ENCODE peak calls at places on chromosomes 3 and 15, in four cellular contexts. J is AG10803; E is CD8-positive, alpha-beta T cell; I is GM23248. Z is an unnamed sample.

GRCh38 chr15:31141792-31142191 is 40.3 kb upstream of the TRPM1 start:
- DNase-seq in I (no peak), E (no peak), J (no peak), Z (no peak)

GRCh38 chr3:23949784-23950183 is 4.7 kb downstream of the NR1D2 start:
- DNase-seq in J (no peak), I (no peak), E (no peak), Z (no peak)

GRCh38 chr3:118682916-118683315 is 351.7 kb downstream of the IGSF11 start:
- DNase-seq in E (no peak), I (no peak), J (no peak), Z (no peak)

GRCh38 chr3:133075027-133075426 is 36.8 kb downstream of the TMEM108 start:
- DNase-seq in I (no peak), J (no peak), E (no peak), Z (no peak)

GRCh38 chr15:37995461-37996347 is 61.3 kb downstream of the TMCO5A start:
- DNase-seq in E (no peak), J (peak), I (peak), Z (peak)

GRCh38 chr15:59590027-59590426 is 21.6 kb upstream of the GCNT3 start:
- DNase-seq in E (no peak), I (no peak), J (no peak), Z (no peak)

GRCh38 chr15:71043373-71043772 is 71.9 kb upstream of the THSD4 start:
- DNase-seq in J (peak), I (peak), E (no peak), Z (no peak)

GRCh38 chr3:4533489-4534443 is 40.6 kb downstream of the ITPR1 start:
- DNase-seq in J (no peak), I (no peak), E (no peak), Z (no peak)

GRCh38 chr3:38574411-38575278 is 74.8 kb downstream of the SCN5A start:
- DNase-seq in J (no peak), I (peak), E (no peak), Z (no peak)

GRCh38 chr15:68818671-68819450 is 1.8 kb downstream of the ANP32A start:
- DNase-seq in E (no peak), J (peak), I (peak), Z (no peak)

GRCh38 chr15:80058851-80059785 is at the start of gene ZFAND6:
- DNase-seq in I (peak), E (peak), J (peak), Z (peak)

DNA sequence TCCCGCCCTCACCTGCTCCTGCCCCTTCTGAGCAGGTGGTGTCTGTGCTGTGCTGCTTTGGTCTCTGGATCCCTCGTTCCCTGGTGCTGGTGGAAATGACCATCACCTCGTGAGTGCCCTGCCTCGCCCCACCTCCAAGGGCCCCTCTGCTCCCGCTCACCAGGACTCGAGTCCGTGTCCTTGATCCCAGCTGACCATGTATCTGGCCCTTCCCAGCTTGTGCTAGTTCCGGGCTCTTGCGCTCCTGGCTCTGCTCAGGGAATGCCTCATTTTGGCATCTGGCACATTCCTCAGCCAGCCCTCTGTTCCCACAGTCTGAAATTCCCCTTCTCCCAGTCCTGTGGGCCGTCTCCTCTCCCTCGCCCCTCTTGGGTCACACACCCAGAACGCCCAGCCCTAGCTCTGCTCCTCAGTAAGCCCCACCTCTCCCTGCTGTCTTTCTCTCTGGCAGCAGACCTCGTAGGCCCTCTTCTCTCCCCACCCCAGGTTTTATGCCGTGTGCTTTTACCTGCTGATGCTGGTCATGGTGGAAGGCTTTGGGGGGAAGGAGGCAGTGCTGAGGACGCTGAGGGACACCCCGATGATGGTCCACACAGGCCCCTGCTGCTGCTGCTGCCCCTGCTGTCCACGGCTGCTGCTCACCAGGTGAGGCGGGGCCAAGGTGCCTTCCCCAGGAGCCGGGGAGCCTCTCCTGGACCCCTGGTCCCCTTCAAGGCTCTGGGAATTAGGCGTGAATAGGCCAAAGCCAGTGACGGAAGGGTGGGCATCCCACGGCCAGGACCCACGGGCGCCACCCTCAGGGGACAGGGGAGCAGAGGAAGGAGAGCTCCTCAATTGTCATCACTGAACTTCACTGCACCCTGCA is 11.5 kb downstream of the SLC51A start:
- DNase-seq in E (no peak), J (peak), I (peak), Z (no peak)
- H3K4me3 ChIP-seq in E (no peak), J (no peak), I (no peak), Z (no peak)

GRCh38 chr3:120090422-120090821 is 3.8 kb downstream of the GSK3B start:
- DNase-seq in E (no peak), J (no peak), I (no peak), Z (no peak)

GRCh38 chr3:120092444-120092843 is 1.8 kb downstream of the GSK3B start:
- DNase-seq in E (no peak), I (no peak), J (no peak), Z (no peak)

GRCh38 chr3:120088622-120089021 is 5.6 kb downstream of the GSK3B start:
- DNase-seq in I (no peak), E (no peak), J (no peak), Z (no peak)

GRCh38 chr3:120093119-120093922 is 926 bp downstream of the GSK3B start:
- DNase-seq in E (peak), I (peak), J (peak), Z (peak)

DNA sequence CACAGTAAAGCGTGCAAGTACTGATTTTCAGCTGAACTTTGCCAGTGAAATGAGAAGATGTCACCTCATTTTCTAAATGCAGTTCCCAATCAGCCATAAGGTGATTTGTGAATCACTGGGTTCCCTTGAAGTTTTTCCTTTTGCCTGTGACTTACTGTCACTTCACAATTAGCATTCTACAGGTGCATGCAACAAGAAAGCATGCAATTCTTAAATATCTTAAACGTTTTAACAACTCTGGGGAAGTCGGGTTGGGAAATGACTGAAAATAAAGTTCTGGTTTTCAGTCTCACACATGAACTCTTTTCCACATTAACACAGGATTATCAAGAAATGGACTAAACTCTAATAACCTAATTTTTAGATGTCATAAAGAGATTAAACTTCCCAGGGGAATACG is 5.2 kb downstream of the GSK3B start:
- DNase-seq in I (no peak), E (no peak), J (no peak), Z (no peak)
- H3K4me3 ChIP-seq in I (peak), E (no peak), J (no peak), Z (no peak)

GRCh38 chr3:58502832-58503231 is 10.9 kb downstream of the KCTD6 start:
- DNase-seq in I (no peak), E (no peak), J (no peak), Z (no peak)
- H3K4me3 ChIP-seq in I (no peak), E (no peak), J (no peak), Z (no peak)

DNA sequence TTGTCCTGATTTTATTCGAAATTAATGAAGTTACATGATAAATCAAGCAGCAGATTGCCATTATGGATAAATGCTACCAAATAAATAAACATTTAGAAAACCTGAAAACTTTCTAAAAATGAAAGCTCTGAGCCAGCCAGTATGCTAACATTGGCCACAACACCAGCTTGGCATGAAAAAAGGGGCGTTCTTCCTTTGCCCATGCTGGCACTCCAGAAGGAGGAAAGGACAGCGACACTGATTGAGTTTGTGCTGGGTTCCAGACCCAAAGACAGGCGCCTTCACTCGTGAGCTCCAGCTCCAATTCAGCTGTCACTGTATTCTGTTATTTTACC is 5.1 kb downstream of the STIMATE start:
- DNase-seq in J (no peak), I (peak), E (no peak), Z (no peak)
- H3K4me3 ChIP-seq in J (peak), I (peak), E (no peak), Z (no peak)

GRCh38 chr3:177195242-177195940 is 1.9 kb downstream of the TBL1XR1 start:
- DNase-seq in J (peak), I (peak), E (no peak), Z (no peak)

GRCh38 chr3:177193706-177194268 is 3.5 kb downstream of the TBL1XR1 start:
- DNase-seq in E (no peak), J (no peak), I (no peak), Z (no peak)

GRCh38 chr3:177195941-177196472 is 1.3 kb downstream of the TBL1XR1 start:
- DNase-seq in E (peak), J (peak), I (peak), Z (no peak)

GRCh38 chr3:177196473-177197040 is 725 bp downstream of the TBL1XR1 start:
- DNase-seq in E (peak), I (peak), J (peak), Z (no peak)

GRCh38 chr3:177194319-177194718 is 3.0 kb downstream of the TBL1XR1 start:
- DNase-seq in I (no peak), J (no peak), E (no peak), Z (no peak)
- H3K4me3 ChIP-seq in I (peak), J (peak), E (peak), Z (peak)